ENCODE peak calls at places on chromosomes 2 and 18, in ten cellular contexts. Z, I, H, C, F, O, G, K, U and W are unnamed samples.
A peak's percentile ranks its signal among the peaks of the same experiment; 100 is the strongest.

GRCh38 chr18:22346968-22347611 is 70.6 kb downstream of the CTAGE1 start:
- DNase-seq in F (peak; percentile 38), U (no peak), C (peak; percentile 89), I (peak; percentile 62), Z (no peak), O (peak; percentile 89), H (peak; percentile 84), G (no peak), K (peak; percentile 73), W (no peak)

GRCh38 chr2:8525582-8526402 is 156.1 kb upstream of the ID2 start:
- DNase-seq in H (peak; percentile 96), C (peak; percentile 80), I (peak; percentile 16), K (peak; percentile 12), Z (no peak), F (peak; percentile 31), O (peak; percentile 79), G (peak; percentile 92), U (peak; percentile 61), W (no peak)

GRCh38 chr2:157559461-157559860 is 69.2 kb downstream of the ACVR1C start:
- DNase-seq in Z (no peak), G (no peak), C (no peak), H (no peak), U (no peak), F (no peak), I (no peak), O (no peak), K (no peak), W (no peak)

GRCh38 chr2:241035142-241035817 is 36.9 kb downstream of the SNED1 start:
- DNase-seq in G (no peak), H (no peak), Z (peak; percentile 70), O (peak; percentile 46), K (no peak), U (no peak), I (no peak), C (peak; percentile 50), F (no peak), W (no peak)

GRCh38 chr2:106562826-106563594 is 75.8 kb downstream of the CD8B2 start:
- DNase-seq in F (no peak), U (no peak), C (no peak), H (no peak), G (no peak), I (no peak), Z (no peak), K (no peak), O (no peak), W (no peak)

GRCh38 chr2:38933653-38934052 is 44.0 kb downstream of the ARHGEF33 start:
- DNase-seq in K (peak; percentile 86), O (no peak), C (no peak), G (no peak), I (no peak), Z (no peak), H (no peak), U (no peak), F (peak; percentile 61), W (no peak)

GRCh38 chr2:45992021-45992745 is 305.0 kb upstream of the EPAS1 start:
- DNase-seq in U (no peak), K (peak; percentile 66), G (no peak), C (peak; percentile 90), F (peak; percentile 90), Z (no peak), H (peak; percentile 73), O (peak; percentile 54), I (peak; percentile 69), W (no peak)

GRCh38 chr2:203718087-203718486 is 11.6 kb downstream of the CD28 start:
- DNase-seq in Z (peak; percentile 76), G (no peak), O (no peak), C (no peak), K (peak; percentile 2), U (no peak), F (no peak), H (no peak), I (no peak), W (peak; percentile 48)

GRCh38 chr2:218500501-218501060 is 67.6 kb downstream of the USP37 start:
- DNase-seq in U (no peak), C (no peak), O (no peak), H (no peak), G (no peak), K (no peak), F (no peak), I (no peak), Z (no peak), W (no peak)

GRCh38 chr2:218505754-218506371 is 62.3 kb downstream of the USP37 start:
- DNase-seq in U (no peak), K (no peak), C (no peak), I (no peak), F (no peak), O (no peak), H (no peak), Z (no peak), G (no peak), W (no peak)

GRCh38 chr2:218501665-218502064 is 66.5 kb downstream of the USP37 start:
- DNase-seq in U (no peak), I (peak; percentile 4), O (no peak), H (no peak), K (peak; percentile 65), Z (no peak), F (peak; percentile 59), G (no peak), C (no peak), W (no peak)
- H3K27ac ChIP-seq in U (peak overlapping the region; percentile 3), I (no peak overlapping the region), O (no peak overlapping the region), H (peak overlapping the region; percentile 33), K (no peak overlapping the region), Z (no peak overlapping the region), F (no peak overlapping the region), G (no peak overlapping the region), C (no peak overlapping the region), W (no peak overlapping the region)

GRCh38 chr2:101342625-101343008 is 34.1 kb upstream of the RNF149 start:
- DNase-seq in O (no peak), I (no peak), U (no peak), H (no peak), G (no peak), Z (no peak), F (no peak), K (no peak), C (no peak), W (no peak)

GRCh38 chr2:101340141-101340541 is 31.6 kb upstream of the RNF149 start:
- DNase-seq in F (peak; percentile 38), U (no peak), K (peak; percentile 33), I (no peak), O (no peak), G (no peak), C (no peak), Z (no peak), H (no peak), W (no peak)

GRCh38 chr2:101344173-101344572 is 35.7 kb upstream of the RNF149 start:
- DNase-seq in F (no peak), G (no peak), C (no peak), K (no peak), I (no peak), O (no peak), Z (no peak), H (no peak), U (no peak), W (no peak)

GRCh38 chr2:101341421-101341820 is 32.9 kb upstream of the RNF149 start:
- DNase-seq in G (no peak), K (no peak), Z (no peak), F (no peak), I (no peak), U (no peak), C (no peak), O (no peak), H (no peak), W (no peak)

DNA sequence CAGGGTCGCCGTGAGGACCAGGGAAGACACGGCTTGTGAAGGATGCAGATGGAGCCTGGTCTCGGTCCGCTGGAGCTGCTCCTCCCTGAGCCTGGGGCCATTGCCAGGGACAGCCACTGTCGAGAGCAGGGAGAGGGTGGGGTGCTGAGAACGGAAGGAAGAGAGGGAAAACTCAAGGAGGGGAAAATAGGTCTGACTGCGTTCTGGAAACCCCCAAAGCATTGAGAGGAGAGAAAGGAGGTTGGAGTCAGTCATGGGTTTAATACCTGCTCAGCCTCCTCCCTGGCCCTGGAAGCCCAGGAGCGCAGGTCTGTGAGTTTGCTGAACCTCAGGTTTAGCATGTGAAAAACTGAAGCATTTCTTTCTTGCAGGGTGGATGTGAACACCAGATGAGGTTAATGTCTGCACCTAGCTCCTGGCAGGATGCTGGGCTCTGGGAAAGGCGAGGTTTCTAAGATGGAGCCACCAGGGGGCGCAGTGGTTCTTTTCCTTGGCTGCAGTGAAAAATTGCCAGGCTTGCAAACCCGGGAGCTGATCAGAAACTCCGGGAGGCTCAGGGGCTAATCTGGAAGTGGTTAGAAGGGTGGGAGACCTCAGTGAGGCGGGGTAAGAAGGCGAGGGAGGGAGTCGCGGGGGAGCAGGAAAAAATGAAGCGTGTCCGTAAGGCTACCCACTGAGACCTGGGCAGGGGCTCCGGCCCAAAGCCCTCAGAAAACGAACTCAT is 33.6 kb upstream of the RNF149 start:
- DNase-seq in H (peak; percentile 83), I (peak; percentile 79), F (peak; percentile 70), O (peak; percentile 87), Z (peak; percentile 85), U (peak; percentile 86), G (peak; percentile 80), K (peak; percentile 61), C (peak; percentile 81), W (peak; percentile 58)
- TF ChIP-seq CTCF in H (peak; percentile 87), I (peak; percentile 89), F (peak; percentile 85), O (peak; percentile 80), Z (peak; percentile 76), U (peak; percentile 87), G (peak; percentile 79), K (peak; percentile 84), C (peak; percentile 43), W (peak; percentile 93)

DNA sequence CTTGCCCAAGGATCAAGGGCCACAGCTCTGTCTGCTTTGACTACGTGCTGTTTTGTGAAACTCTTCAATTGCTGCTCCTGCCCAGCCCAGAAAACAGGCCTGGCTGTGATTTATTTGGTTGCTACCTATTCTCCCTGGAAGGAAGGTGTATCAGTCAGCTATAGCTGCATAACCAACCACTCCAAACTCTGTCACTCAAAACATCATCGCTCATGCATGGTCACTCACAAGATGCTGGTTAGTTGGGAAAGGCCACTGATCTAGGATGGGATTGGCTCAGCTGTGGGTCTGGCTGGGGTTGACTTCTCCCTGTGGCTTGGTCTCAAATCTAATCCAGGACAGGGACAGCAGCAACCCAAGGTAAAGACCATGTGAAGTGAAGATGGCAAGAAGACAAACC is 14.6 kb downstream of the TEX51 start:
- DNase-seq in Z (no peak), C (no peak), O (no peak), U (no peak), G (peak; percentile 14), F (no peak), I (no peak), H (no peak), K (no peak), W (no peak)
- H3K27me3 ChIP-seq in Z (no peaks in the 10 kb centered on the region), C (no peaks in the 10 kb centered on the region), O (no peaks in the 10 kb centered on the region), U (no peaks in the 10 kb centered on the region), G (no peaks in the 10 kb centered on the region), F (no peaks in the 10 kb centered on the region), I (no peaks in the 10 kb centered on the region), H (no peaks in the 10 kb centered on the region), K (peaks cover 5% of the 10 kb centered on the region), W (no peaks in the 10 kb centered on the region)

GRCh38 chr18:58998421-58999203 is 133.9 kb downstream of the ZNF532 start:
- DNase-seq in F (peak; percentile 44), H (no peak), I (peak; percentile 68), U (no peak), Z (no peak), G (no peak), O (no peak), C (peak; percentile 91), K (peak; percentile 70), W (no peak)
- H3K27ac ChIP-seq in F (peak overlapping the region; percentile 60), H (peak overlapping the region; percentile 53), I (peak overlapping the region; percentile 95), U (peak overlapping the region; percentile 57), Z (no peak overlapping the region), G (peak overlapping the region; percentile 63), O (peak overlapping the region; percentile 48), C (peak overlapping the region; percentile 93), K (peak overlapping the region; percentile 41), W (no peak overlapping the region)